ENCODE peak calls at places on chromosomes 16 and 17, in ten cellular contexts. X is transverse colon, S is GM23338, A is stomach, I is GM12878, W is HCT116, Q is sigmoid colon, M is K562, C is endothelial cell of umbilical vein, B is SK-N-SH. T is an unnamed sample.

GRCh38 chr16:1908081-1908633 is 10.1 kb downstream of the HS3ST6 start:
- DNase-seq in X (no peak), S (no peak), A (no peak), I (no peak), W (no peak), Q (no peak), M (no peak), C (no peak), B (peak; percentile 32), T (no peak)

GRCh38 chr16:64174327-64174726 is 947.5 kb downstream of the CDH11 start:
- DNase-seq in X (no peak), S (no peak), A (no peak), I (no peak), W (no peak), Q (no peak), M (no peak), C (no peak), B (no peak), T (no peak)

GRCh38 chr17:28947639-28948038 is 3.7 kb downstream of the PHF12 start:
- DNase-seq in X (no peak), S (no peak), A (no peak), I (no peak), W (no peak), Q (no peak), M (no peak), C (no peak), B (no peak), T (no peak)

GRCh38 chr16:28882476-28883180 is 4.3 kb downstream of the ATP2A1 start:
- DNase-seq in X (no peak), S (peak; percentile 66), A (no peak), I (no peak), W (no peak), Q (no peak), M (no peak), C (no peak), B (no peak), T (no peak)

GRCh38 chr17:43570518-43570928 is 24.4 kb upstream of the ETV4 start:
- DNase-seq in X (no peak), S (no peak), A (no peak), I (no peak), W (no peak), Q (no peak), M (no peak), C (no peak), B (no peak), T (no peak)

GRCh38 chr17:37826497-37827115 is 81.7 kb upstream of the HNF1B start:
- DNase-seq in X (no peak), S (no peak), A (no peak), I (no peak), W (no peak), Q (no peak), M (no peak), C (no peak), B (no peak), T (no peak)

GRCh38 chr16:763903-764750 is 3.6 kb downstream of the MSLN start:
- DNase-seq in X (no peak), S (no peak), A (no peak), I (no peak), W (no peak), Q (no peak), M (no peak), C (no peak), B (no peak), T (no peak)

GRCh38 chr17:19331134-19331533 is 31.4 kb downstream of the B9D1 start:
- DNase-seq in X (no peak), S (no peak), A (peak; percentile 22), I (no peak), W (no peak), Q (peak; percentile 60), M (no peak), C (no peak), B (no peak), T (no peak)

GRCh38 chr17:72287586-72287985 is 166.8 kb downstream of the SOX9 start:
- DNase-seq in X (no peak), S (no peak), A (peak; percentile 77), I (no peak), W (no peak), Q (no peak), M (no peak), C (no peak), B (no peak), T (peak; percentile 65)

GRCh38 chr16:720507-720989 is 398 bp upstream of the ANTKMT start:
- DNase-seq in X (peak; percentile 46), S (peak; percentile 73), A (no peak), I (no peak), W (no peak), Q (peak; percentile 83), M (peak; percentile 63), C (peak; percentile 45), B (peak; percentile 89), T (no peak)

GRCh38 chr16:11783319-11784047 is 13.6 kb downstream of the ZC3H7A start:
- DNase-seq in X (no peak), S (no peak), A (no peak), I (peak; percentile 89), W (no peak), Q (no peak), M (peak; percentile 28), C (peak; percentile 88), B (no peak), T (no peak)

GRCh38 chr16:11780988-11781680 is 15.9 kb downstream of the ZC3H7A start:
- DNase-seq in X (no peak), S (no peak), A (no peak), I (no peak), W (no peak), Q (no peak), M (no peak), C (no peak), B (peak; percentile 35), T (no peak)

GRCh38 chr16:11781773-11782172 is 15.3 kb downstream of the ZC3H7A start:
- DNase-seq in X (no peak), S (no peak), A (no peak), I (peak; percentile 51), W (no peak), Q (no peak), M (no peak), C (peak; percentile 27), B (peak; percentile 39), T (no peak)

GRCh38 chr16:11788914-11789313 is 8.1 kb downstream of the ZC3H7A start:
- DNase-seq in X (no peak), S (no peak), A (no peak), I (no peak), W (no peak), Q (no peak), M (no peak), C (no peak), B (no peak), T (no peak)

DNA sequence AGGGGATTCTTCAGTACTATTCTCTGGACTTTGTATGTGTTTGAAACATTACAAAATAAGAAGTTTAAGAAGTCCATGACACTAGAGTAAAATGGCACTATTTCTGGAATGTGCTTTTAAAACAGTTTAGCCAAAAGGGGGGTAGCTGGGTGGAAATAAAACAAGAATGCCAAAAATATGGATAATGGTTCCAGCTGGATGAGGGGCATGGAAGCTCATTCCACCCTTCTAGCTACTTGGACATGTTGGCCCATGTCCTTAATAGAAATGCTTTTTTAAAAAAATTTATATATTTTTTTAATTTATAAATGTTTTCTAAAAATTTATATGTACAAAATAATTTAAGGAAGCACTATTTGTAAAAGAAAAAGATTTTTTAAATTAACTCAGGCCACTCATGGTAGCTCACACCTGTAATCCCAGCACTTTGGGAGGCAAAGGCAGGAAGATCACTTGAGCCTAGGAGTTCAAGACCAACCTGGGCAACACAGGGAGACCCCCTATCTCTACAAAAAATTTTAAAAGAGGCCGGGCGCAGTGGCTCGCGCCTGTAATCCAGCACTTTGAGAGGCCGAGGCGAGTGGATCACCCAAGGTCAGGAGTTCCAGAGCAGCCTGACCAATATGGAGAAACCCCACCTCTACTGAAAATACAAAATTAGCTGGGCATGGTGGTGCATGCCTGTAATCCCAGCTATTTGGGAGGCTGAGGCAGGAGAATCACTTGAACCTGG is 12.8 kb downstream of the ZC3H7A start:
- DNase-seq in X (no peak), S (no peak), A (no peak), I (no peak), W (no peak), Q (no peak), M (no peak), C (no peak), B (no peak), T (no peak)
- H3K4me3 ChIP-seq in X (no peak overlapping the region), S (no peak overlapping the region), A (no peak overlapping the region), I (peak overlapping the region; percentile 67), W (no peak overlapping the region), Q (no peak overlapping the region), M (no peak overlapping the region), C (peak overlapping the region; percentile 67), B (no peak overlapping the region), T (peak overlapping the region; percentile 54)

GRCh38 chr16:48035142-48035541 is 120.7 kb downstream of the ABCC12 start:
- DNase-seq in X (no peak), S (no peak), A (no peak), I (no peak), W (no peak), Q (no peak), M (no peak), C (no peak), B (no peak), T (no peak)
- TF ChIP-seq POLR2AphosphoS5 in X (no peak), S (no peak), A (no peak), I (no peak), W (no peak), Q (no peak), M (no peak), C (no peak), B (no peak), T (no peak)

GRCh38 chr16:68388124-68388523 is 60.2 kb downstream of the SMPD3 start:
- DNase-seq in X (no peak), S (no peak), A (no peak), I (no peak), W (no peak), Q (no peak), M (no peak), C (no peak), B (no peak), T (no peak)

GRCh38 chr16:68386628-68387027 is 61.7 kb downstream of the SMPD3 start:
- DNase-seq in X (peak; percentile 94), S (no peak), A (peak; percentile 86), I (no peak), W (no peak), Q (no peak), M (no peak), C (no peak), B (peak; percentile 17), T (no peak)

GRCh38 chr16:68389006-68389405 is 59.3 kb downstream of the SMPD3 start:
- DNase-seq in X (no peak), S (no peak), A (no peak), I (no peak), W (no peak), Q (no peak), M (no peak), C (no peak), B (no peak), T (no peak)

GRCh38 chr16:68385371-68385770 is 62.9 kb downstream of the SMPD3 start:
- DNase-seq in X (no peak), S (no peak), A (no peak), I (no peak), W (no peak), Q (no peak), M (no peak), C (no peak), B (no peak), T (no peak)

GRCh38 chr16:68387301-68387700 is 61.0 kb downstream of the SMPD3 start:
- DNase-seq in X (peak; percentile 89), S (peak; percentile 76), A (peak; percentile 89), I (no peak), W (no peak), Q (no peak), M (peak; percentile 73), C (no peak), B (no peak), T (no peak)
- H3K4me3 ChIP-seq in X (no peak overlapping the region), S (no peak overlapping the region), A (no peak overlapping the region), I (no peak overlapping the region), W (no peak overlapping the region), Q (no peak overlapping the region), M (no peak overlapping the region), C (no peak overlapping the region), B (no peak overlapping the region), T (no peak overlapping the region)

GRCh38 chr16:66478733-66479511 is 51.8 kb downstream of the BEAN1 start:
- DNase-seq in X (peak; percentile 84), S (peak; percentile 88), A (peak; percentile 81), I (peak; percentile 16), W (peak; percentile 54), Q (peak; percentile 83), M (peak; percentile 75), C (peak; percentile 60), B (peak; percentile 77), T (peak; percentile 72)
- TF ChIP-seq POLR2AphosphoS5 in X (no peak), S (no peak), A (no peak), I (no peak), W (peak; percentile 45), Q (no peak), M (no peak), C (no peak), B (no peak), T (no peak)

T was measured in breast epithelium.